ENCODE peak calls at places on chromosomes 5 and 9, in six cellular contexts. One of them, this sample, is unnamed. For H3K9me3, the result is how much of the 10 kb centered on the place peaks cover.

GRCh38 chr9:35645736-35646582 is 4.8 kb downstream of the SIT1 start:
- DNase-seq in upper lobe of right lung: peak
- DNase-seq in kidney: no peak
- DNase-seq in CD8-positive, alpha-beta memory T cell: no peak
- DNase-seq in AG04450: no peak
- DNase-seq in CD8-positive, alpha-beta T cell: no peak
- DNase-seq in this sample: peak

GRCh38 chr5:177310332-177310731 is 1.4 kb downstream of the MXD3 start:
- DNase-seq in AG04450: no peak
- DNase-seq in CD8-positive, alpha-beta T cell: no peak
- DNase-seq in kidney: peak
- DNase-seq in CD8-positive, alpha-beta memory T cell: no peak
- DNase-seq in upper lobe of right lung: no peak
- DNase-seq in this sample: no peak

GRCh38 chr9:929719-930118 is 46.7 kb upstream of the DMRT3 start:
- DNase-seq in upper lobe of right lung: no peak
- DNase-seq in AG04450: no peak
- DNase-seq in CD8-positive, alpha-beta memory T cell: no peak
- DNase-seq in kidney: no peak
- DNase-seq in CD8-positive, alpha-beta T cell: no peak
- DNase-seq in this sample: no peak

GRCh38 chr9:73714294-73714693 is 562.6 kb downstream of the ANXA1 start:
- DNase-seq in CD8-positive, alpha-beta T cell: no peak
- DNase-seq in upper lobe of right lung: no peak
- DNase-seq in CD8-positive, alpha-beta memory T cell: no peak
- DNase-seq in AG04450: no peak
- DNase-seq in kidney: no peak
- DNase-seq in this sample: no peak

GRCh38 chr5:74916831-74917710 is 50.9 kb upstream of the FAM169A start:
- DNase-seq in CD8-positive, alpha-beta T cell: no peak
- DNase-seq in kidney: no peak
- DNase-seq in AG04450: no peak
- DNase-seq in upper lobe of right lung: no peak
- DNase-seq in CD8-positive, alpha-beta memory T cell: no peak
- DNase-seq in this sample: no peak

GRCh38 chr9:132506907-132507669 is 75.3 kb upstream of the BARHL1 start:
- DNase-seq in CD8-positive, alpha-beta T cell: no peak
- DNase-seq in kidney: peak
- DNase-seq in upper lobe of right lung: no peak
- DNase-seq in AG04450: no peak
- DNase-seq in CD8-positive, alpha-beta memory T cell: no peak
- DNase-seq in this sample: no peak

GRCh38 chr5:169499990-169500389 is 83.6 kb upstream of the SPDL1 start:
- DNase-seq in CD8-positive, alpha-beta memory T cell: no peak
- DNase-seq in kidney: no peak
- DNase-seq in upper lobe of right lung: no peak
- DNase-seq in AG04450: no peak
- DNase-seq in CD8-positive, alpha-beta T cell: no peak
- DNase-seq in this sample: no peak

GRCh38 chr5:141876628-141877477 is 1.4 kb downstream of the PCDH1 start:
- DNase-seq in upper lobe of right lung: peak
- DNase-seq in CD8-positive, alpha-beta T cell: no peak
- DNase-seq in AG04450: no peak
- DNase-seq in CD8-positive, alpha-beta memory T cell: no peak
- DNase-seq in kidney: peak
- DNase-seq in this sample: peak

GRCh38 chr9:97571664-97572063 is 61.5 kb downstream of the TSTD2 start:
- DNase-seq in AG04450: no peak
- DNase-seq in kidney: no peak
- DNase-seq in CD8-positive, alpha-beta memory T cell: no peak
- DNase-seq in upper lobe of right lung: peak
- DNase-seq in CD8-positive, alpha-beta T cell: no peak
- DNase-seq in this sample: no peak

GRCh38 chr5:152331006-152331405 is 74.1 kb downstream of the NMUR2 start:
- DNase-seq in kidney: no peak
- DNase-seq in CD8-positive, alpha-beta memory T cell: no peak
- DNase-seq in CD8-positive, alpha-beta T cell: no peak
- DNase-seq in upper lobe of right lung: no peak
- DNase-seq in AG04450: no peak
- DNase-seq in this sample: no peak

GRCh38 chr5:42759456-42759855 is 2.8 kb downstream of the CCDC152 start:
- DNase-seq in AG04450: no peak
- DNase-seq in upper lobe of right lung: no peak
- DNase-seq in kidney: no peak
- DNase-seq in CD8-positive, alpha-beta memory T cell: no peak
- DNase-seq in CD8-positive, alpha-beta T cell: no peak
- DNase-seq in this sample: no peak

GRCh38 chr9:129840024-129840423 is 4.8 kb downstream of the USP20 start:
- DNase-seq in kidney: no peak
- DNase-seq in upper lobe of right lung: no peak
- DNase-seq in CD8-positive, alpha-beta memory T cell: peak
- DNase-seq in CD8-positive, alpha-beta T cell: no peak
- DNase-seq in AG04450: no peak
- DNase-seq in this sample: no peak

GRCh38 chr5:40569549-40570270 is 110.0 kb upstream of the PTGER4 start:
- DNase-seq in AG04450: no peak
- DNase-seq in CD8-positive, alpha-beta memory T cell: no peak
- DNase-seq in upper lobe of right lung: no peak
- DNase-seq in CD8-positive, alpha-beta T cell: no peak
- DNase-seq in kidney: no peak
- DNase-seq in this sample: no peak

GRCh38 chr9:18941060-18941746 is 91.8 kb downstream of the SAXO1 start:
- DNase-seq in CD8-positive, alpha-beta T cell: no peak
- DNase-seq in kidney: no peak
- DNase-seq in upper lobe of right lung: no peak
- DNase-seq in CD8-positive, alpha-beta memory T cell: no peak
- DNase-seq in AG04450: no peak
- DNase-seq in this sample: no peak

GRCh38 chr5:125536582-125536981 is 790.1 kb upstream of the ZNF608 start:
- DNase-seq in kidney: no peak
- DNase-seq in upper lobe of right lung: no peak
- DNase-seq in CD8-positive, alpha-beta T cell: no peak
- DNase-seq in CD8-positive, alpha-beta memory T cell: no peak
- DNase-seq in AG04450: no peak
- DNase-seq in this sample: no peak

GRCh38 chr5:177508837-177509236 is 789 bp downstream of the DOK3 start:
- DNase-seq in CD8-positive, alpha-beta T cell: no peak
- DNase-seq in CD8-positive, alpha-beta memory T cell: no peak
- DNase-seq in upper lobe of right lung: no peak
- DNase-seq in AG04450: no peak
- DNase-seq in kidney: peak
- DNase-seq in this sample: peak

GRCh38 chr5:91219803-91220371 is 163.2 kb downstream of the ARRDC3 start:
- DNase-seq in kidney: no peak
- DNase-seq in upper lobe of right lung: no peak
- DNase-seq in CD8-positive, alpha-beta memory T cell: peak
- DNase-seq in AG04450: no peak
- DNase-seq in CD8-positive, alpha-beta T cell: no peak
- DNase-seq in this sample: no peak

GRCh38 chr9:30758726-30759446 is 1625.6 kb upstream of the ACO1 start:
- DNase-seq in kidney: peak
- DNase-seq in AG04450: no peak
- DNase-seq in upper lobe of right lung: no peak
- DNase-seq in CD8-positive, alpha-beta memory T cell: no peak
- DNase-seq in CD8-positive, alpha-beta T cell: no peak
- DNase-seq in this sample: no peak

GRCh38 chr5:135112008-135112670 is 78.1 kb upstream of the PITX1 start:
- DNase-seq in upper lobe of right lung: peak
- DNase-seq in CD8-positive, alpha-beta memory T cell: no peak
- DNase-seq in CD8-positive, alpha-beta T cell: no peak
- DNase-seq in kidney: no peak
- DNase-seq in AG04450: no peak
- DNase-seq in this sample: no peak

GRCh38 chr9:82490019-82490499 is 501.5 kb downstream of the SPATA31D1 start:
- DNase-seq in CD8-positive, alpha-beta T cell: no peak
- DNase-seq in kidney: no peak
- DNase-seq in upper lobe of right lung: no peak
- DNase-seq in CD8-positive, alpha-beta memory T cell: no peak
- DNase-seq in AG04450: peak
- DNase-seq in this sample: no peak

GRCh38 chr9:76365028-76365427 is 29.2 kb downstream of the RFK start:
- DNase-seq in upper lobe of right lung: no peak
- DNase-seq in CD8-positive, alpha-beta memory T cell: no peak
- DNase-seq in AG04450: no peak
- DNase-seq in kidney: no peak
- DNase-seq in CD8-positive, alpha-beta T cell: no peak
- DNase-seq in this sample: no peak

GRCh38 chr9:112288029-112288428 is 45.4 kb downstream of the PTBP3 start:
- DNase-seq in upper lobe of right lung: no peak
- DNase-seq in AG04450: no peak
- DNase-seq in CD8-positive, alpha-beta T cell: no peak
- DNase-seq in kidney: no peak
- DNase-seq in CD8-positive, alpha-beta memory T cell: no peak
- DNase-seq in this sample: no peak

GRCh38 chr9:112285056-112285455 is 48.4 kb downstream of the PTBP3 start:
- DNase-seq in AG04450: no peak
- DNase-seq in kidney: no peak
- DNase-seq in CD8-positive, alpha-beta T cell: no peak
- DNase-seq in upper lobe of right lung: no peak
- DNase-seq in CD8-positive, alpha-beta memory T cell: no peak
- DNase-seq in this sample: no peak

GRCh38 chr9:112280904-112281303 is 52.5 kb downstream of the PTBP3 start:
- DNase-seq in kidney: no peak
- DNase-seq in AG04450: no peak
- DNase-seq in CD8-positive, alpha-beta T cell: no peak
- DNase-seq in CD8-positive, alpha-beta memory T cell: no peak
- DNase-seq in upper lobe of right lung: no peak
- DNase-seq in this sample: no peak

GRCh38 chr9:112286906-112287305 is 46.5 kb downstream of the PTBP3 start:
- DNase-seq in kidney: no peak
- DNase-seq in AG04450: no peak
- DNase-seq in CD8-positive, alpha-beta memory T cell: no peak
- DNase-seq in upper lobe of right lung: no peak
- DNase-seq in CD8-positive, alpha-beta T cell: no peak
- DNase-seq in this sample: no peak

GRCh38 chr9:112283854-112284253 is 49.6 kb downstream of the PTBP3 start:
- DNase-seq in AG04450: no peak
- DNase-seq in upper lobe of right lung: no peak
- DNase-seq in CD8-positive, alpha-beta T cell: no peak
- DNase-seq in kidney: no peak
- DNase-seq in CD8-positive, alpha-beta memory T cell: no peak
- DNase-seq in this sample: no peak
- H3K9me3 ChIP-seq in AG04450: under half
- H3K9me3 ChIP-seq in upper lobe of right lung: under half
- H3K9me3 ChIP-seq in CD8-positive, alpha-beta T cell: under half
- H3K9me3 ChIP-seq in kidney: under half
- H3K9me3 ChIP-seq in CD8-positive, alpha-beta memory T cell: under half
- H3K9me3 ChIP-seq in this sample: under half

GRCh38 chr5:39491210-39491609 is 66.4 kb upstream of the DAB2 start:
- DNase-seq in CD8-positive, alpha-beta memory T cell: no peak
- DNase-seq in AG04450: no peak
- DNase-seq in CD8-positive, alpha-beta T cell: no peak
- DNase-seq in upper lobe of right lung: no peak
- DNase-seq in kidney: no peak
- DNase-seq in this sample: no peak
- H3K4me3 ChIP-seq in CD8-positive, alpha-beta memory T cell: no peak
- H3K4me3 ChIP-seq in AG04450: no peak
- H3K4me3 ChIP-seq in CD8-positive, alpha-beta T cell: no peak
- H3K4me3 ChIP-seq in upper lobe of right lung: no peak
- H3K4me3 ChIP-seq in kidney: no peak
- H3K4me3 ChIP-seq in this sample: no peak

GRCh38 chr5:10746711-10747110 is 14.3 kb downstream of the DAP start:
- DNase-seq in kidney: no peak
- DNase-seq in upper lobe of right lung: no peak
- DNase-seq in CD8-positive, alpha-beta memory T cell: no peak
- DNase-seq in CD8-positive, alpha-beta T cell: no peak
- DNase-seq in AG04450: no peak
- DNase-seq in this sample: no peak

GRCh38 chr5:10753178-10753577 is 7.9 kb downstream of the DAP start:
- DNase-seq in CD8-positive, alpha-beta T cell: no peak
- DNase-seq in CD8-positive, alpha-beta memory T cell: no peak
- DNase-seq in upper lobe of right lung: no peak
- DNase-seq in kidney: no peak
- DNase-seq in AG04450: no peak
- DNase-seq in this sample: no peak

GRCh38 chr5:10756539-10756938 is 4.5 kb downstream of the DAP start:
- DNase-seq in CD8-positive, alpha-beta T cell: no peak
- DNase-seq in kidney: no peak
- DNase-seq in upper lobe of right lung: no peak
- DNase-seq in CD8-positive, alpha-beta memory T cell: no peak
- DNase-seq in AG04450: no peak
- DNase-seq in this sample: no peak

GRCh38 chr5:10747678-10748622 is 13.1 kb downstream of the DAP start:
- DNase-seq in CD8-positive, alpha-beta memory T cell: no peak
- DNase-seq in upper lobe of right lung: no peak
- DNase-seq in kidney: no peak
- DNase-seq in AG04450: no peak
- DNase-seq in CD8-positive, alpha-beta T cell: no peak
- DNase-seq in this sample: peak

GRCh38 chr5:10750909-10751308 is 10.1 kb downstream of the DAP start:
- DNase-seq in CD8-positive, alpha-beta T cell: no peak
- DNase-seq in kidney: no peak
- DNase-seq in CD8-positive, alpha-beta memory T cell: no peak
- DNase-seq in AG04450: no peak
- DNase-seq in upper lobe of right lung: no peak
- DNase-seq in this sample: no peak
- H3K9me3 ChIP-seq in CD8-positive, alpha-beta T cell: under half
- H3K9me3 ChIP-seq in kidney: under half
- H3K9me3 ChIP-seq in CD8-positive, alpha-beta memory T cell: under half
- H3K9me3 ChIP-seq in AG04450: under half
- H3K9me3 ChIP-seq in upper lobe of right lung: under half
- H3K9me3 ChIP-seq in this sample: under half

GRCh38 chr5:138922494-138922893 is 47.4 kb upstream of the LRRTM2 start:
- DNase-seq in AG04450: no peak
- DNase-seq in CD8-positive, alpha-beta memory T cell: no peak
- DNase-seq in kidney: no peak
- DNase-seq in CD8-positive, alpha-beta T cell: no peak
- DNase-seq in upper lobe of right lung: no peak
- DNase-seq in this sample: no peak

GRCh38 chr5:138920181-138920580 is 45.0 kb upstream of the LRRTM2 start:
- DNase-seq in upper lobe of right lung: no peak
- DNase-seq in AG04450: no peak
- DNase-seq in kidney: no peak
- DNase-seq in CD8-positive, alpha-beta memory T cell: no peak
- DNase-seq in CD8-positive, alpha-beta T cell: no peak
- DNase-seq in this sample: no peak

GRCh38 chr5:138914338-138914737 is 39.2 kb upstream of the LRRTM2 start:
- DNase-seq in CD8-positive, alpha-beta T cell: no peak
- DNase-seq in kidney: no peak
- DNase-seq in AG04450: no peak
- DNase-seq in CD8-positive, alpha-beta memory T cell: no peak
- DNase-seq in upper lobe of right lung: no peak
- DNase-seq in this sample: no peak

GRCh38 chr5:138913773-138914172 is 38.6 kb upstream of the LRRTM2 start:
- DNase-seq in upper lobe of right lung: no peak
- DNase-seq in CD8-positive, alpha-beta memory T cell: no peak
- DNase-seq in kidney: no peak
- DNase-seq in AG04450: no peak
- DNase-seq in CD8-positive, alpha-beta T cell: no peak
- DNase-seq in this sample: no peak

DNA sequence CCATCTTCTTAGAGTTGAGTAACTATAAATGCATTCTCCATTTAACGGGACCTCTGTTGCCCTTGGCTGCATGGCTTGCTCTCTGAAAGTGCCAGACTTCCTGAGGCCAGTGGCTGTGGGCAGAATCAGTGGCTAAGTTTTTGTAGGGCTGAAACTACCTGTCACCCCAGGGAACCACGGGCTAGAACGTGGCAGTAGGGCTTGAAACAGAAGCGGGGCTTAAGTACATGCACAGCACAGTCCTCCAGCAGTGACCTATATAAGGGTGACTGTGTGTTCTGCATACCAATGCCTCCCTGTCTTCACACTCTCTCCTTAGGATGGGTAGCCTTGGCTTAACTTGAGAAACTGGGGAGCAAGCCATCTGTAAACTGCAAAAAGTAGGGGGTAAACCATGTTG is 43.5 kb upstream of the LRRTM2 start:
- DNase-seq in CD8-positive, alpha-beta T cell: no peak
- DNase-seq in kidney: no peak
- DNase-seq in AG04450: no peak
- DNase-seq in upper lobe of right lung: no peak
- DNase-seq in CD8-positive, alpha-beta memory T cell: no peak
- DNase-seq in this sample: no peak
- H3K4me3 ChIP-seq in CD8-positive, alpha-beta T cell: no peak
- H3K4me3 ChIP-seq in kidney: no peak
- H3K4me3 ChIP-seq in AG04450: no peak
- H3K4me3 ChIP-seq in upper lobe of right lung: no peak
- H3K4me3 ChIP-seq in CD8-positive, alpha-beta memory T cell: no peak
- H3K4me3 ChIP-seq in this sample: no peak

This sample was measured in right cardiac atrium.